ENCODE peak calls at places on chromosomes 2 and 18, in six cellular contexts. J is H1, S is IMR-90, E is H9, O is neuronal stem cell, V is trophoblast cell. X is an unnamed sample.
A peak's percentile ranks its signal among the peaks of the same experiment; 100 is the strongest.

GRCh38 chr2:144849612-144850011 is 329.7 kb upstream of the ZEB2 start:
- DNase-seq in J (no peak), S (no peak), E (no peak), O (no peak), V (no peak), X (no peak)

GRCh38 chr2:26983746-26984145 is 13.3 kb downstream of the MAPRE3 start:
- DNase-seq in J (no peak), S (no peak), E (no peak), O (no peak), V (no peak), X (no peak)

GRCh38 chr2:6626406-6627012 is 239.2 kb downstream of the CMPK2 start:
- DNase-seq in J (no peak), S (peak; percentile 72), E (no peak), O (no peak), V (no peak), X (peak; percentile 75)

GRCh38 chr2:85511008-85511895 is 27.7 kb upstream of the MAT2A start:
- DNase-seq in J (no peak), S (peak; percentile 19), E (no peak), O (no peak), V (no peak), X (no peak)

GRCh38 chr2:46036929-46037328 is 260.3 kb upstream of the EPAS1 start:
- DNase-seq in J (no peak), S (peak; percentile 32), E (no peak), O (no peak), V (peak; percentile 14), X (peak; percentile 70)

GRCh38 chr2:74014813-74015212 is 30.1 kb downstream of the TET3 start:
- DNase-seq in J (no peak), S (no peak), E (no peak), O (no peak), V (no peak), X (no peak)

GRCh38 chr18:79615091-79615490 is 64.5 kb upstream of the CTDP1 start:
- DNase-seq in J (no peak), S (no peak), E (no peak), O (no peak), V (no peak), X (no peak)

GRCh38 chr2:11559066-11559785 is 25.4 kb downstream of the GREB1 start:
- DNase-seq in J (no peak), S (no peak), E (no peak), O (no peak), V (no peak), X (no peak)

GRCh38 chr2:17753803-17754663 is at the start of the genes GEN1 and SMC6:
- DNase-seq in J (peak; percentile 79), S (peak; percentile 82), E (peak; percentile 90), O (peak; percentile 93), V (peak; percentile 83), X (peak; percentile 91)
- H3K4ac ChIP-seq in J (no peak within 1 kb of the TSS), S (peak within 1 kb of the TSS; percentile 93), E (no peak within 1 kb of the TSS), O (no peak within 1 kb of the TSS), V (peak within 1 kb of the TSS; percentile 98), X (peak within 1 kb of the TSS; percentile 91)

GRCh38 chr2:121793816-121794215 is 38.4 kb downstream of the TSN start:
- DNase-seq in J (no peak), S (no peak), E (no peak), O (no peak), V (no peak), X (no peak)

GRCh38 chr2:121798617-121799016 is 43.2 kb downstream of the TSN start:
- DNase-seq in J (no peak), S (no peak), E (no peak), O (no peak), V (no peak), X (no peak)

GRCh38 chr2:121794233-121794632 is 38.8 kb downstream of the TSN start:
- DNase-seq in J (no peak), S (no peak), E (no peak), O (no peak), V (no peak), X (no peak)

GRCh38 chr2:121791801-121792221 is 36.4 kb downstream of the TSN start:
- DNase-seq in J (no peak), S (no peak), E (no peak), O (no peak), V (no peak), X (no peak)

GRCh38 chr2:121796239-121796638 is 40.8 kb downstream of the TSN start:
- DNase-seq in J (no peak), S (no peak), E (no peak), O (no peak), V (no peak), X (no peak)
- H3K14ac ChIP-seq in J (no peak overlapping the region), S (no peak overlapping the region), E (no peak overlapping the region), O (no peak overlapping the region), V (no peak overlapping the region), X (no peak overlapping the region)

DNA sequence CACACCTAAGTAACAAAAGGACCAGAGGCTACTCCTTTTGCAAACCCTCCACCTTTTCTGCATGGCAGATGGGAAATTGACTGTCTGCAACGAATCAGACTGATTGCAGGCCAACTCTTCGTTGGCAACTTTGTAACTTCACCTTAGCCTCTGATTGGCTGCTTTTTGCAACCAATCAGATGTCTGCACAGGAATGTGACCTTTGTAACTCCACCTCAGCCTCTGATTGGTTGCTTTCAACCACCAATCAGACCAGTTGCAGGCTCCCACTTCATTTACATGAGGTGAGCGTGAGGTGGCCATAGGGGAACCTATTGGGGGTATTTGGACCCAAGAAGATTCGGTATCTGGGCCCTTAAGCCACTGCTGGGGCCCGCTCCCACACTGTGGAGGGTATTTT is 209.0 kb downstream of the EN1 start:
- DNase-seq in J (no peak), S (no peak), E (no peak), O (no peak), V (no peak), X (no peak)
- H3K4ac ChIP-seq in J (no peak overlapping the region), S (no peak overlapping the region), E (no peak overlapping the region), O (no peak overlapping the region), V (no peak overlapping the region), X (no peak overlapping the region)

DNA sequence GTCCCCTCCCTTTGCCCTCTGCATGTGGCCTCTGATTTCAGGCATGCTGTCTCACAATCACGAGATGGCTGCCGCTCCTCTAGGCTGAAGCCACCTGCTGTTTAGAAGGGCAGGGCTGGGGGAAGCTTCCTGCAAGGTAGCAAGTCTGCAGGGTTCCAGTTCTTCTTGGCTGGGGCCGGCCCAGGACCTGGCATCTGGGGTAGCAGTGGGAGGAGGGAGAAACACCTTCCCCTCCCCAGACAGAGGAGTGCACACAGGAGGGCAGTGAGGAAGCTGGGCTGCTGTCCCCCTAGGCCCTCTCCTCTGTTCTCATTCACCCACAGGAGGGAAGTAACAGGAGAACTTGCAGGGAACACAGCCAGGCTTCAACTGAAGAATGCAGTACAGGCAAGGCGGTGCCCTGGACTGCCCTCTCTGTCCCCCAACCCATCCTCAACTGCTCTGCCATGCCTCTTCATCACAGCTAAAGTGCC is 345.9 kb upstream of the HS6ST1 start:
- DNase-seq in J (no peak), S (no peak), E (peak; percentile 69), O (no peak), V (no peak), X (no peak)
- H3K14ac ChIP-seq in J (no peak overlapping the region), S (no peak overlapping the region), E (no peak overlapping the region), O (peak overlapping the region; percentile 5), V (no peak overlapping the region), X (no peak overlapping the region)

GRCh38 chr2:180456811-180457210 is 449.7 kb upstream of the CWC22 start:
- DNase-seq in J (no peak), S (no peak), E (no peak), O (no peak), V (no peak), X (no peak)
- H3K4ac ChIP-seq in J (no peak overlapping the region), S (no peak overlapping the region), E (no peak overlapping the region), O (no peak overlapping the region), V (no peak overlapping the region), X (no peak overlapping the region)

X was measured in mesenchymal stem cell.